ENCODE peak calls at places on chromosomes 12 and 14, in seven cellular contexts. One of them, this sample, is unnamed.

GRCh38 chr12:130576286-130576933 is 139.7 kb downstream of the RIMBP2 start:
- DNase-seq in HepG2: no peak
- DNase-seq in K562: no peak
- DNase-seq in keratinocyte: no peak
- DNase-seq in H1: no peak
- DNase-seq in PC-9: no peak
- DNase-seq in fibroblast of lung: no peak
- DNase-seq in this sample: no peak

GRCh38 chr14:23294734-23295561 is 7.7 kb downstream of the PPP1R3E start:
- DNase-seq in K562: peak; percentile 41
- DNase-seq in HepG2: peak; percentile 77
- DNase-seq in fibroblast of lung: peak; percentile 61
- DNase-seq in PC-9: peak; percentile 27
- DNase-seq in keratinocyte: no peak
- DNase-seq in H1: no peak
- DNase-seq in this sample: peak; percentile 24

GRCh38 chr12:69502342-69503081 is 32.3 kb downstream of the FRS2 start:
- DNase-seq in keratinocyte: peak; percentile 15
- DNase-seq in H1: no peak
- DNase-seq in HepG2: no peak
- DNase-seq in fibroblast of lung: no peak
- DNase-seq in PC-9: no peak
- DNase-seq in K562: no peak
- DNase-seq in this sample: no peak

GRCh38 chr14:45258805-45259204 is 5.8 kb upstream of the MIS18BP1 start:
- DNase-seq in keratinocyte: no peak
- DNase-seq in fibroblast of lung: no peak
- DNase-seq in H1: no peak
- DNase-seq in HepG2: no peak
- DNase-seq in K562: no peak
- DNase-seq in PC-9: no peak
- DNase-seq in this sample: no peak

GRCh38 chr14:70955543-70956480 is 48.6 kb downstream of the PCNX1 start:
- DNase-seq in PC-9: no peak
- DNase-seq in HepG2: peak; percentile 29
- DNase-seq in K562: no peak
- DNase-seq in keratinocyte: no peak
- DNase-seq in fibroblast of lung: peak; percentile 51
- DNase-seq in H1: no peak
- DNase-seq in this sample: peak; percentile 39

GRCh38 chr12:111448831-111449790 is 43.4 kb downstream of the SH2B3 start:
- DNase-seq in HepG2: no peak
- DNase-seq in H1: no peak
- DNase-seq in PC-9: no peak
- DNase-seq in keratinocyte: no peak
- DNase-seq in K562: no peak
- DNase-seq in fibroblast of lung: no peak
- DNase-seq in this sample: no peak

GRCh38 chr14:36822671-36823070 is 161.0 kb downstream of the PAX9 start:
- DNase-seq in K562: no peak
- DNase-seq in H1: no peak
- DNase-seq in PC-9: no peak
- DNase-seq in fibroblast of lung: no peak
- DNase-seq in HepG2: no peak
- DNase-seq in keratinocyte: no peak
- DNase-seq in this sample: no peak

GRCh38 chr12:19093218-19093617 is 36.3 kb upstream of the PLEKHA5 start:
- DNase-seq in K562: no peak
- DNase-seq in fibroblast of lung: peak; percentile 14
- DNase-seq in keratinocyte: no peak
- DNase-seq in HepG2: no peak
- DNase-seq in PC-9: no peak
- DNase-seq in H1: no peak
- DNase-seq in this sample: no peak

GRCh38 chr12:59650594-59651229 is 54.9 kb downstream of the SLC16A7 start:
- DNase-seq in HepG2: no peak
- DNase-seq in keratinocyte: no peak
- DNase-seq in fibroblast of lung: no peak
- DNase-seq in K562: no peak
- DNase-seq in H1: no peak
- DNase-seq in PC-9: no peak
- DNase-seq in this sample: no peak

GRCh38 chr12:95358111-95359083 is 115.6 kb upstream of the METAP2 start:
- DNase-seq in HepG2: no peak
- DNase-seq in PC-9: no peak
- DNase-seq in keratinocyte: no peak
- DNase-seq in fibroblast of lung: peak; percentile 53
- DNase-seq in K562: no peak
- DNase-seq in H1: no peak
- DNase-seq in this sample: no peak

GRCh38 chr14:103854017-103854808 is 6.8 kb upstream of the PPP1R13B start:
- DNase-seq in H1: no peak
- DNase-seq in PC-9: peak; percentile 81
- DNase-seq in keratinocyte: no peak
- DNase-seq in HepG2: no peak
- DNase-seq in K562: no peak
- DNase-seq in fibroblast of lung: no peak
- DNase-seq in this sample: no peak

GRCh38 chr12:107570721-107571120 is 114.9 kb upstream of the PWP1 start:
- DNase-seq in keratinocyte: no peak
- DNase-seq in fibroblast of lung: peak; percentile 9
- DNase-seq in H1: no peak
- DNase-seq in K562: no peak
- DNase-seq in PC-9: no peak
- DNase-seq in HepG2: no peak
- DNase-seq in this sample: no peak

GRCh38 chr12:55933158-55933798 is 2.3 kb downstream of the DGKA start:
- DNase-seq in H1: no peak
- DNase-seq in HepG2: no peak
- DNase-seq in keratinocyte: peak; percentile 97
- DNase-seq in fibroblast of lung: peak; percentile 36
- DNase-seq in PC-9: peak; percentile 81
- DNase-seq in K562: no peak
- DNase-seq in this sample: no peak

GRCh38 chr14:91872011-91872476 is 4.7 kb upstream of the TC2N start:
- DNase-seq in HepG2: peak; percentile 8
- DNase-seq in K562: no peak
- DNase-seq in fibroblast of lung: peak; percentile 29
- DNase-seq in PC-9: no peak
- DNase-seq in keratinocyte: no peak
- DNase-seq in H1: no peak
- DNase-seq in this sample: no peak

GRCh38 chr12:58487280-58488141 is 432.8 kb downstream of the LRIG3 start:
- DNase-seq in keratinocyte: no peak
- DNase-seq in H1: no peak
- DNase-seq in HepG2: no peak
- DNase-seq in PC-9: no peak
- DNase-seq in fibroblast of lung: no peak
- DNase-seq in K562: no peak
- DNase-seq in this sample: no peak

GRCh38 chr14:102184678-102185040 is 45.0 kb downstream of the WDR20 start:
- DNase-seq in PC-9: no peak
- DNase-seq in keratinocyte: no peak
- DNase-seq in HepG2: no peak
- DNase-seq in H1: no peak
- DNase-seq in fibroblast of lung: no peak
- DNase-seq in K562: no peak
- DNase-seq in this sample: no peak

GRCh38 chr12:115569694-115570093 is 707.8 kb downstream of the MED13L start:
- DNase-seq in keratinocyte: no peak
- DNase-seq in PC-9: no peak
- DNase-seq in HepG2: peak; percentile 4
- DNase-seq in fibroblast of lung: no peak
- DNase-seq in H1: no peak
- DNase-seq in K562: no peak
- DNase-seq in this sample: no peak

GRCh38 chr12:126944684-126945083 is 1322.3 kb upstream of the TMEM132C start:
- DNase-seq in HepG2: no peak
- DNase-seq in keratinocyte: no peak
- DNase-seq in K562: no peak
- DNase-seq in PC-9: no peak
- DNase-seq in H1: no peak
- DNase-seq in fibroblast of lung: no peak
- DNase-seq in this sample: no peak

GRCh38 chr14:23183076-23183475 is 384 bp downstream of the SLC7A8 start:
- DNase-seq in keratinocyte: no peak
- DNase-seq in HepG2: no peak
- DNase-seq in fibroblast of lung: no peak
- DNase-seq in PC-9: no peak
- DNase-seq in K562: no peak
- DNase-seq in H1: no peak
- DNase-seq in this sample: no peak

GRCh38 chr12:50579757-50580267 is 75.0 kb downstream of the DIP2B start:
- DNase-seq in fibroblast of lung: no peak
- DNase-seq in PC-9: no peak
- DNase-seq in K562: no peak
- DNase-seq in HepG2: no peak
- DNase-seq in H1: no peak
- DNase-seq in keratinocyte: peak; percentile 44
- DNase-seq in this sample: no peak

GRCh38 chr12:89951050-89951693 is 242.5 kb upstream of the ATP2B1 start:
- DNase-seq in K562: no peak
- DNase-seq in fibroblast of lung: peak; percentile 30
- DNase-seq in PC-9: peak; percentile 29
- DNase-seq in H1: no peak
- DNase-seq in keratinocyte: no peak
- DNase-seq in HepG2: no peak
- DNase-seq in this sample: no peak

DNA sequence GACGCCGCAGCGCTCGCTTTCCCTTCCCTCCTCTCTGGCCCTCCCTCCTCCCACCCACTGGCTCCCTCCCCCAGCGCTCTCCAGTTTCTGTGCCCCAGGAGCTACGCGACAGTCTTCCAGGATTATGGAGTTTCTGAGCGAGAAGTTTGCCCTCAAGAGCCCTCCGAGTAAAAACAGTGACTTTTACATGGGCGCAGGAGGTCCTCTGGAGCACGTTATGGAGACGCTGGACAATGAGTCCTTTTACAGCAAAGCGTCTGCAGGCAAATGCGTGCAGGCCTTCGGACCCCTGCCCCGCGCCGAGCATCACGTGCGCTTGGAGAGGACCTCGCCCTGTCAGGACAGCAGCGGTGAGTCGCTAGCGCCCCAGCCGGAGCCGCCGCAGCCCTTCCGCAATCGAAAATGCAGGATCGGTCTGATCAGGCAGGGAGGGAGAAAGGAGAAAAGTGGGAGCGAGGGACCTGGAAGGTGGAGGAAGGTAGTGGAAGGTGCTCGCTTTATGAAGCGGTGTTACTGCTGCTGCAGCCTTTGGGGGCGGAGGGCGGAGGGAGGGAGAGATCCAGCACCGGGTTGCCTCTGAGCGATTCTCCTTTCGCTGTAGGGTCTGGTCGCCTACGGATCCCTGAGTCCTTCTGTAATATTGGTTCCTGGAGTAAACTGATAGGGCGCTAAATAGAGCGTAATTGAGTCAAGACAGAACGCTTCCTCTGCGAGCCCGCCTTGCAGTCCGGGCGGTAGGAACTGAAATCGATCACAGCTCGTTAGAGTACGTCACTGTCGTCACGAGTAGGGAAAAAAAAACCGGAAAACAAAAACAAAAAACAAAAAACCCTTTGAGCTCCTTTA is at the start of gene ALX1:
- DNase-seq in H1: no peak
- DNase-seq in keratinocyte: no peak
- DNase-seq in fibroblast of lung: peak; percentile 44
- DNase-seq in K562: no peak
- DNase-seq in PC-9: no peak
- DNase-seq in HepG2: no peak
- DNase-seq in this sample: no peak
- TF ChIP-seq EZH2 in H1: no peak
- TF ChIP-seq EZH2 in keratinocyte: peak; percentile 96
- TF ChIP-seq EZH2 in fibroblast of lung: peak; percentile 56
- TF ChIP-seq EZH2 in K562: no peak
- TF ChIP-seq EZH2 in PC-9: no peak
- TF ChIP-seq EZH2 in HepG2: no peak
- TF ChIP-seq EZH2 in this sample: no peak

DNA sequence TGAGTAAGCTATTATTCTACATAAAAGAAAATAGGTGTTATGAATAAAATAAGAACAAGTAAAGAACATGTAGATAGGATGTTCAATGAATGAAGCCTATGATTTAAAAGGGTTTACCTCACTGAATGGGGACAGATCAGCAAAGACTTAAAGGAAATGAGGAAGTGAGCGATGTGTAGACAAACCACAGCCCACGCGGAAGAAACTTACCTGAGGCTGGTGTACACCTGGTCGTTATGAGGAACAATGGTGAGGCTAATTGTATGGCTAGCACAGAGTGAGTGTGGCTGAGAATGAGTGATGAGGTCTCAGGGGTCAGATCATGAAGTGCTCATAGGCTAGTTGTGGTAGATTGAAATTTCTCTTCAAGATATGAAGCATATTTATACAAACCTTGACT is 221.7 kb downstream of the ALG10B start:
- DNase-seq in HepG2: no peak
- DNase-seq in keratinocyte: no peak
- DNase-seq in PC-9: no peak
- DNase-seq in H1: no peak
- DNase-seq in K562: no peak
- DNase-seq in fibroblast of lung: no peak
- DNase-seq in this sample: peak; percentile 71
- TF ChIP-seq CTCF in HepG2: no peak
- TF ChIP-seq CTCF in keratinocyte: no peak
- TF ChIP-seq CTCF in PC-9: no peak
- TF ChIP-seq CTCF in H1: no peak
- TF ChIP-seq CTCF in K562: no peak
- TF ChIP-seq CTCF in fibroblast of lung: no peak
- TF ChIP-seq CTCF in this sample: no peak

GRCh38 chr12:66683073-66683472 is 4.2 kb upstream of the GRIP1 start:
- DNase-seq in PC-9: no peak
- DNase-seq in fibroblast of lung: no peak
- DNase-seq in keratinocyte: no peak
- DNase-seq in H1: no peak
- DNase-seq in HepG2: no peak
- DNase-seq in K562: no peak
- DNase-seq in this sample: no peak
- TF ChIP-seq EZH2 in PC-9: no peak
- TF ChIP-seq EZH2 in fibroblast of lung: no peak
- TF ChIP-seq EZH2 in keratinocyte: no peak
- TF ChIP-seq EZH2 in H1: no peak
- TF ChIP-seq EZH2 in HepG2: no peak
- TF ChIP-seq EZH2 in K562: no peak
- TF ChIP-seq EZH2 in this sample: no peak

DNA sequence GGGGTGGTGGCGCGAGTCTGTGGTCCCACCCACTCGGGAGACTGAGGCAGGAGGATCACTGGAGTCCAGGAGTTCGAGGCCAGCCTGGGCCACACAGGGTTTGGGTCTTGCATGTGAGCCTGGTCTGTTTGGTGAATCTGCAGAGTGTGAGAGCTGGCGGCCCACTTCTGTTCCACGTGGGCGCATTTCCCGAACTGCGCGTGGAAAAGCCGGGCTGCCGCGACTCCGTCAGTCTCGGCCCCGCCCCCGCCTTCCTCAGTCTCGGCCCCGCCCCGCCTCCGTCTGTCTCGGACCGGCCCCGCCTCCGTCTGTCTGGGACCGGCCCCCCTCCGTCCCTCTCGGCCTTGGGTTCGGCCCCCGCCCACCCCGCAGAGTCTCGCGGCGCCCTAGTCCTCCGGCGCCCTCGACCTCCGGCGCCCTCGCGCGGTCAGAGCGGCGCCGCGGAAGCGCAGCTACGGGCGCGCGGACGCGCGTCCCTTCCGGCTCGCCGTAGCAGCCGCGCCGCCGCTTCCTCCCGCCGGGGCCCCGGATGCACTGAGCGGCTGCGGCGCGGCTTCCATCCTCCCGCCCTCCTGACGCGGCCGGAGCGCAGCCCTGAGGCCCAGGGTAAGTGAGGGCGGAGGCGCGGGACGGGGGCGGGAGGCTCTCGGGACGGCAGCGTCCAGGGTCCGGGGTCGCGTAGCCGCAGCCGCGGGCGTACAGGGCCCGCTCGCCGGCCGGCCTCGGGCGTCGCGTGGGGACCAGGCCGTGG is at the start of gene EP400:
- DNase-seq in K562: peak; percentile 97
- DNase-seq in keratinocyte: peak; percentile 30
- DNase-seq in fibroblast of lung: peak; percentile 92
- DNase-seq in H1: peak; percentile 64
- DNase-seq in PC-9: peak; percentile 92
- DNase-seq in HepG2: peak; percentile 74
- DNase-seq in this sample: peak; percentile 84
- TF ChIP-seq CTCF in K562: peak; percentile 84
- TF ChIP-seq CTCF in keratinocyte: no peak
- TF ChIP-seq CTCF in fibroblast of lung: no peak
- TF ChIP-seq CTCF in H1: peak; percentile 72
- TF ChIP-seq CTCF in PC-9: no peak
- TF ChIP-seq CTCF in HepG2: peak; percentile 82
- TF ChIP-seq CTCF in this sample: peak; percentile 9

This sample was measured in MM.1S.